ENCODE peak calls at places on chromosome 18, in six cellular contexts. R, Q, Z, W, F and O are unnamed samples.

GRCh38 chr18:48724455-48724854 is 185.6 kb downstream of the CTIF start:
- DNase-seq in Z (no peak), Q (no peak), R (no peak), F (no peak), W (peak), O (no peak)

GRCh38 chr18:43863180-43863579 is 585.9 kb upstream of the SYT4 start:
- DNase-seq in Q (no peak), R (no peak), F (no peak), Z (no peak), W (no peak), O (no peak)

GRCh38 chr18:10463096-10463495 is 8.7 kb downstream of the APCDD1 start:
- DNase-seq in Q (no peak), F (no peak), Z (no peak), R (no peak), W (no peak), O (no peak)

GRCh38 chr18:79245517-79246001 is 150.2 kb upstream of the NFATC1 start:
- DNase-seq in Q (no peak), R (no peak), F (no peak), Z (no peak), W (no peak), O (no peak)

GRCh38 chr18:31990823-31991222 is 27.8 kb upstream of the RNF125 start:
- DNase-seq in Q (no peak), F (no peak), W (no peak), Z (no peak), R (no peak), O (no peak)

GRCh38 chr18:26700728-26701127 is 152.4 kb upstream of the KCTD1 start:
- DNase-seq in W (no peak), Q (no peak), F (no peak), R (no peak), Z (no peak), O (no peak)

GRCh38 chr18:50315100-50315871 is 27.8 kb upstream of the CXXC1 start:
- DNase-seq in F (no peak), R (no peak), W (no peak), Q (no peak), Z (no peak), O (no peak)

GRCh38 chr18:57427429-57428181 is 7.6 kb upstream of the ONECUT2 start:
- DNase-seq in Z (no peak), Q (peak), R (peak), F (no peak), W (no peak), O (peak)

GRCh38 chr18:79545255-79545654 is 134.3 kb upstream of the CTDP1 start:
- DNase-seq in F (no peak), Z (no peak), W (no peak), R (no peak), Q (no peak), O (no peak)

GRCh38 chr18:31648966-31649429 is 35.4 kb downstream of the B4GALT6 start:
- DNase-seq in Z (peak), F (peak), Q (no peak), W (peak), R (no peak), O (peak)

GRCh38 chr18:74596959-74597661 is 560 bp upstream of the ZNF407 start:
- DNase-seq in Q (no peak), R (no peak), W (peak), F (peak), Z (peak), O (peak)

GRCh38 chr18:26473721-26474120 is 74.6 kb downstream of the KCTD1 start:
- DNase-seq in Z (no peak), R (no peak), F (no peak), W (no peak), Q (no peak), O (no peak)

GRCh38 chr18:74989134-74989533 is 219.8 kb downstream of the PTGR3 start:
- DNase-seq in Q (no peak), Z (no peak), R (no peak), F (no peak), W (no peak), O (no peak)

GRCh38 chr18:33128581-33128980 is 311.9 kb downstream of the CCDC178 start:
- DNase-seq in W (no peak), Q (no peak), F (peak), R (no peak), Z (no peak), O (no peak)

GRCh38 chr18:13539843-13540535 is 186.4 kb downstream of the FAM210A start:
- DNase-seq in R (no peak), Q (no peak), Z (no peak), F (no peak), W (no peak), O (no peak)

GRCh38 chr18:47997338-47997780 is 66.9 kb upstream of the SMAD2 start:
- DNase-seq in Z (no peak), R (peak), W (peak), F (no peak), Q (peak), O (peak)

GRCh38 chr18:48922801-48923730 is 27.7 kb downstream of the SMAD7 start:
- DNase-seq in Q (peak), R (no peak), Z (peak), W (no peak), F (peak), O (peak)

GRCh38 chr18:34971313-34971712 is 69.9 kb upstream of the MAPRE2 start:
- DNase-seq in F (peak), R (no peak), Z (peak), Q (no peak), W (peak), O (no peak)

GRCh38 chr18:812673-813404 is 797 bp upstream of the YES1 start:
- DNase-seq in W (peak), Z (peak), Q (peak), R (no peak), F (peak), O (peak)

GRCh38 chr18:44679912-44680270 is 797 bp upstream of the SETBP1 start:
- DNase-seq in R (no peak), Q (peak), W (peak), Z (peak), F (peak), O (peak)

GRCh38 chr18:24234330-24234729 is 95.5 kb downstream of the CABYR start:
- DNase-seq in Z (no peak), F (no peak), R (no peak), Q (no peak), W (no peak), O (no peak)

DNA sequence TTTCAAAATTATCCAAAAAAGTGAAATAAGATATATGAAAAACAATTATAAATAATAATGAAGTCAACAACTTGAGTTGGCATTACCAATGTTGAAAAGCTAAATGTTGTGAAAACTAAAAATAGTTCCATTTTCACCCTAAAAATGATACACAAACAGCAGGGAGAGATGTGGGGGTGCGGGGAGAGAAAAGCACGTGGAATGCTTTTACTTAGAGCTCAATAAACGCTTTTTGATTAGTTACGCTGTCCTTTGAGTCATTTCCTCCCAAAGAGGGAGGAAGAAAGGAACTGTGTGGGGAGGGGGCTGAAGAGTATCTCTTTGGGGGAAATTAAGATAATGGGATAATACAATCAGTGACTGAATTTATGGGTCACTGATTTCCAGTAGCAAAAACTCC is 29.2 kb downstream of the ZNF521 start:
- DNase-seq in W (no peak), F (no peak), R (no peak), Q (no peak), Z (no peak), O (no peak)
- H3K23ac ChIP-seq in W (no peak), F (no peak), R (no peak), Q (no peak), Z (no peak), O (no peak)

GRCh38 chr18:4636957-4637356 is 181.8 kb upstream of the DLGAP1 start:
- DNase-seq in R (no peak), W (no peak), Q (no peak), Z (no peak), F (no peak), O (no peak)

GRCh38 chr18:4631239-4631638 is 176.1 kb upstream of the DLGAP1 start:
- DNase-seq in Q (peak), R (no peak), W (no peak), Z (no peak), F (no peak), O (peak)
- H3K23ac ChIP-seq in Q (no peak), R (no peak), W (no peak), Z (no peak), F (no peak), O (no peak)

DNA sequence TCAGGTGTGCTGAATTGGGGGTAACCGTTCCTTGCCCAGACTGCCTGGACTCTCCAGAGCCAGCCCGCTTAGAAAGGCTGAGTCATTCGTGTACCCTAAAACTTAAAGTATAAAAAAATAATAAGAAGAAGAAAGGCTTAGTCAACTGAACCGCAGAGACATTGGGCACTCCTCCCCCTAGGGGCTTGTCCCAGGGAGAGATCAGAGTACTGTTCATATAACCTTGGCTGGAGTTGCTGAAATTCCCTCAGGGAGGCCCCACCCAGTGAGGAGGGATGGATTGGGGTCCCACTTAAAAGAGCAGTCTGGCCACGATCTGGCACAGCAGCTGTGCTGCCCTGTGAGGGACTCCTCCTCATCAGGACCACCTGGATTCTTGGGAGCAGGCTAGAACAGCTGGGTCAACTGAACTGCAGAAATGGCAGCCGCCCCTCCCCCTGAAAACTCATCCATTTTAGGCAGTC is 37.2 kb downstream of the ANKRD12 start:
- DNase-seq in Z (no peak), F (no peak), Q (no peak), R (no peak), W (no peak), O (no peak)
- H3K23ac ChIP-seq in Z (peak), F (no peak), Q (no peak), R (no peak), W (no peak), O (no peak)

GRCh38 chr18:22934789-22935188 is 1.7 kb downstream of the RBBP8 start:
- DNase-seq in R (no peak), W (no peak), Z (no peak), Q (no peak), F (no peak), O (no peak)

GRCh38 chr18:22933958-22934423 is 863 bp downstream of the RBBP8 start:
- DNase-seq in Q (no peak), R (no peak), W (no peak), Z (peak), F (no peak), O (no peak)

GRCh38 chr18:22932885-22933205 is 283 bp upstream of the RBBP8 start:
- DNase-seq in Z (no peak), R (no peak), W (peak), Q (no peak), F (no peak), O (no peak)

GRCh38 chr18:22935431-22935830 is 2.3 kb downstream of the RBBP8 start:
- DNase-seq in Z (no peak), Q (no peak), R (no peak), W (no peak), F (no peak), O (peak)

GRCh38 chr18:22933206-22933957 is at the start of gene RBBP8:
- DNase-seq in R (peak), Q (peak), F (peak), W (peak), Z (peak), O (peak)
- H3K23ac ChIP-seq in R (peak), Q (no peak), F (peak), W (no peak), Z (peak), O (no peak)